ENCODE peak calls at places on chromosome 4, in five cellular contexts. Z, N, A, R and D are unnamed samples.

GRCh38 chr4:187006189-187006618 is 282.5 kb upstream of the FAT1 start:
- DNase-seq in Z (peak), N (peak), A (no peak), R (peak), D (no peak)

GRCh38 chr4:1987721-1988326 is 20.9 kb downstream of the NELFA start:
- DNase-seq in Z (no peak), N (no peak), A (no peak), R (no peak), D (no peak)

GRCh38 chr4:106034205-106034604 is 138.9 kb downstream of the NPNT start:
- DNase-seq in Z (no peak), N (no peak), A (no peak), R (peak), D (no peak)

GRCh38 chr4:90476586-90476985 is 349.4 kb downstream of the CCSER1 start:
- DNase-seq in Z (no peak), N (no peak), A (no peak), R (no peak), D (no peak)

GRCh38 chr4:127143460-127144190 is 489.1 kb upstream of the INTU start:
- DNase-seq in Z (no peak), N (no peak), A (no peak), R (peak), D (no peak)

GRCh38 chr4:181761130-181761529 is 482.1 kb upstream of the TENM3 start:
- DNase-seq in Z (peak), N (no peak), A (no peak), R (peak), D (no peak)

GRCh38 chr4:91257721-91258120 is 1046.0 kb upstream of the GRID2 start:
- DNase-seq in Z (no peak), N (no peak), A (no peak), R (no peak), D (no peak)

GRCh38 chr4:71609651-71610050 is 174.2 kb downstream of the GC start:
- DNase-seq in Z (no peak), N (no peak), A (no peak), R (no peak), D (no peak)

DNA sequence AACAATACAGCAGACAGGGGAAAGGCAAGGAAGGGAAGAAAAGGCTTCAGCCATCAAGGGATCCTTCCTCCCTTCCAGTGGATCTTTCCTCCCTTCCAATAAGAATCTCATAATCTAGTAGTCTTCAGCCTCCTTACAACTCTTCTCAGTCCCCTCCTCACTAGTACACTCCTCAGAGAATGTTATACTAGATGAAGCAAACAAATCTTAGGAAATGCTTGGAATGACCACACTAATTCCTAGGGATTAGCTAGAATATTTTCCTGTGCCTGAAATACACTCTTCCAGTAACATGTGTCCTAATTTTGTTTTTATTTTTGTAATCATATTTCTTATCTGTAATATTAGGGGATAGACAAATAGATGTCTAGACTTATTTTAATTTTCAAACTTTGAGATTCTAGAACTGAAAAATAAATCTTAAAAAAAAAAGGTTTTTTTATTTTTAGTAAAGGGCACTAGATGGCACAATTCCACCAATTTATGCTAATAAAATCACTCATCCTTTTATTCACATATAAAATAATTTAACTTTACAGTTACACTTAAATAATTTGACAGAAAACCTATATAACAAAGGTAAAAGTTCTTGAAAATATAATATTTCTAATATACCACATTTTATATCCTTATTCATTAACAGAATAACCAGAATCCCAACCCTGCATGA is 7.0 kb upstream of the STPG2 start:
- DNase-seq in Z (no peak), N (no peak), A (no peak), R (peak), D (no peak)
- TF ChIP-seq CTCF in Z (peak), N (peak), A (peak), R (no peak), D (peak)

DNA sequence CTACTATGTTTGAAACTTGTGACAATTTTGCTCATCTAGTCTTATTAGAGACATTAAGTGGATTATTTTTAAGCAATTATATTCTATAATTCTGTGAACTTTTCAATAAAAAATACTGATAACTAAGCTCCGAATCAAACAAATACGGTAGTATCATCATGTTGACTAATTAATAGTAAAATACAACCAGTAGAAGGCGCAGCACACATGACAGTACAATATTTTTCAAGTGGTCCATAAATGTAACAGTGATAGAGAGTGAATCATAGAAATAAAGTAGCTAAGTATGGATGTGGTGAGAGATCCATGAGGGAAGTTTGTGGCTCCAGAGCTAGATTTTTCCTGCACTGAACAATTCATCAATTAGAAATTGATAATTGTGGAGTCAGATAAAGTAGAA is 666.2 kb downstream of the KCTD8 start:
- DNase-seq in Z (no peak), N (no peak), A (no peak), R (peak), D (no peak)
- TF ChIP-seq CTCF in Z (no peak), N (no peak), A (no peak), R (no peak), D (no peak)

GRCh38 chr4:87422104-87423052 is at the start of gene NUDT9:
- DNase-seq in Z (peak), N (peak), A (peak), R (peak), D (peak)
- TF ChIP-seq CTCF in Z (no peak), N (no peak), A (no peak), R (peak), D (no peak)

DNA sequence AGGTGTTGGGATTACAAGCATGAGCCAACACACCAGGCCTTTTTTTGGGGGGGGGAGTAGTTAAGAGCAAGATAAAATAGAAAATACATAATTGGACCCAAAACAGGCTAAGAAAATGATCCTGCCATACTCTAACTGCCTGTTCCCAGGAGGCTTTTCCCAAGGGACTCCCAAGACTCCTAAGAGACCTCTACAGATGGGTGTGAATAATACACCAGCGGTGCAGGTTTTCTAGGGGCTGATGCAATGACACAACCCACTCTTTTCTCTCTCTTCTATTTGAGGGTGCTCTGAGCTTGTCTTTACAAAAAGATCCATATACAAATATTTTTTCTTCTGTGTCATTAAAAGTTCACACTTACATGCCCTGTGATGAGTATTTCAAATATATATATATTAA is 116.9 kb downstream of the RASL11B start:
- DNase-seq in Z (no peak), N (no peak), A (no peak), R (peak), D (no peak)
- TF ChIP-seq CTCF in Z (no peak), N (no peak), A (no peak), R (no peak), D (no peak)

DNA sequence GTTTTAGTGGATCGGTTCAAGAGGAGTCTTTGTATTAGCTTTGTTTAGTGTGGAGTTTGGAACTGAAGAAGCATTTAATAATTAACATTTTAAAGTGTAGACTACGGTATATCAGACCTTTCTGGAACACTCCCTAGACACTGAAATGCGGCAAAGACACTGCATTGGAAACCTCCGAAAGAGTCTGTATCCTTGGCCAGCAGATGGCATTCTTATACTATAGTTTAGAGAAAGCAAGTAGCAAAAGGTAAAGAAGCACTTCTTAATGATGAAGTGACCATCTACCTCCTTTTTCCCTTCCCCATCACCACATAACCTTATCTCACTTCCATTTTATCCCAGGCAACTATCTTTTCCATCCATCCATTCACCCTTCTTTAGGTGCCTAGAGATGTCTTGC is 7.6 kb downstream of the FABP2 start:
- DNase-seq in Z (no peak), N (peak), A (peak), R (peak), D (peak)
- TF ChIP-seq CTCF in Z (peak), N (peak), A (peak), R (peak), D (no peak)

DNA sequence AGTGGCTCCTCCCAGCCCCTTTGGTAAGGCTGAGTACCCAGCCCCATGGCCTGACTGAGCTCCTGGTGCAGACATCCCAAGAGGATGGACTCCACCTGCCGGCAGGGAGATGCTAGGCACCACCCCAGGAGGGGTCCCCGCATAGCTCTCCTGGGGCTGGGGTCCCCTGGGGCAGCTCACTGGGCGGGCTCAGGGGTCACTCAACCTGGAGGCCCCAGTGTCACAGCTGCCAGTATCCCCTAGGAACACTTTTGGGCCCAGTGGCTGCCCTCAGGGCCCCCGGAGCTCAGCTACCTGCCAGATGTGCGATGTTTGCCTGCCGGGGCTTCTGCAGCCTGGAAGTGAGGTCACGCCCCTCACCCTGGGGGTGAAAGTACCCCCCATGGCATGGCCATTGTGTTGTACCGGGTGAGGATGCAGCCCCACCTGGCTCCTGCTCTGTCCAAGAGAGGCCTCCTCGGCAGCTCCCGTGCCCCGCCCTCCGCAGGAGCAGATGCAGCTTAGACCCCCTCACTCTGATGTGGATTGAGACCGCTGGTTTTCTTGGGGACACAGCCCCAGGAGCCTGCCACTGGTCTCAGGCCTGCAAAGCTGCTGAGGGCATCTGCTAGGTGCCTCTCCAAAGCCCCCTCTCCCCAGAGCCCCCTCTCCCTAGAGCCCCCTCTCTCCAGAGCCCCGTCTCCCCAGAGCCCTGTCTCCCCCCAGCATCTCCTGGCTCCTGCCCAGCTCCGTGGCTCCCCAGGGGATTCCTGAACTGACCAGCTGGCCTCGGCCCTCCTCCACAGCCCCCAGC is 6.7 kb upstream of the HGFAC start:
- DNase-seq in Z (no peak), N (no peak), A (no peak), R (no peak), D (no peak)
- TF ChIP-seq CTCF in Z (peak), N (no peak), A (no peak), R (peak), D (no peak)

GRCh38 chr4:13103382-13104015 is 380.6 kb downstream of the RAB28 start:
- DNase-seq in Z (no peak), N (no peak), A (no peak), R (no peak), D (no peak)
- TF ChIP-seq CTCF in Z (no peak), N (no peak), A (no peak), R (no peak), D (no peak)

GRCh38 chr4:109332926-109333464 is 30.5 kb upstream of the COL25A1 start:
- DNase-seq in Z (no peak), N (no peak), A (no peak), R (peak), D (peak)
- TF ChIP-seq CTCF in Z (peak), N (peak), A (peak), R (peak), D (no peak)

GRCh38 chr4:7486101-7486500 is 51.4 kb upstream of the PSAPL1 start:
- DNase-seq in Z (no peak), N (no peak), A (no peak), R (no peak), D (no peak)

GRCh38 chr4:7491915-7492314 is 57.2 kb upstream of the PSAPL1 start:
- DNase-seq in Z (no peak), N (no peak), A (no peak), R (no peak), D (no peak)

GRCh38 chr4:7487998-7488671 is 53.4 kb upstream of the PSAPL1 start:
- DNase-seq in Z (no peak), N (no peak), A (no peak), R (no peak), D (no peak)

GRCh38 chr4:7485096-7485495 is 50.4 kb upstream of the PSAPL1 start:
- DNase-seq in Z (no peak), N (no peak), A (no peak), R (no peak), D (no peak)

DNA sequence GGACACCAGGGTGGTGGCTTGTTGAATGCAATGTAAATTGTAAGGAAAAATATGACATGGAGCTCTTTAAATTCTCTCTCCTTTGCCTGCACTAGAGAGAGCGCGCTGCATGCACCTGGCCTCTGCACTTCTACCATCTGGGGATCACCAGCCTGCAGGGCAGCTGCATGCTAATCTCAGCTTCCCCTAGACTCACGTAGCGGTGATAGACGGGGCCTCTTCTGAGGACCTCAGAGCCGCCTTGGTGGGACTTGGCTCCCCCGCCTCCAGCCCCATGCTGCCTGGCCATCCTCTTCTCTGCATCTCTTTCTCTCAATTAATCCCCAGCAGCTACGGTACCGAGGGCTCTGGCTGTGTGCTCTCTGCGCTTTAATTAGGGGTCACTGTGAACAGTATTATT is 52.7 kb upstream of the PSAPL1 start:
- DNase-seq in Z (no peak), N (no peak), A (no peak), R (no peak), D (no peak)
- TF ChIP-seq CTCF in Z (no peak), N (no peak), A (no peak), R (no peak), D (no peak)

DNA sequence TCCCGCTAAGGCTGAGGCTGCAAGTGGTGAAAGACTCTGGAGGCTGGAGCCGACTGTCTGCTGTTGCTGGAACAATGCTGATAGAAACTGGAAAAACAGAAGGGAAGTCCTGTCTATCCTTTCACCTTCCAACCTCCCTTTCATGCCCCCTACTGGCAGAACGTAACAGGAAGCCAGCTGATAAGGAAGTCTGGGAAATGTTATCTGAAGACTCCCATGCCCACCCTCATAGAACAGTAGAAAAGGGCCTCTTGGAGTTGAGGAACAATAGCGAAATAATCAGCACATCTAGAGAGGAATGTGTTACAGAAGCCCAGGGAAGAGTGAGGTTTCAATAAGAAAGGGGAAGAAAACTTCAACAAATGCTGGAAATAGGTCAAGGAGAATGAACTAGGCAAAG is 117.1 kb upstream of the DKK2 start:
- DNase-seq in Z (no peak), N (no peak), A (peak), R (peak), D (no peak)
- TF ChIP-seq CTCF in Z (peak), N (peak), A (peak), R (peak), D (no peak)